ENCODE peak calls at places on chromosomes 5 and 9, in six cellular contexts. M, F, G, U, B and D are unnamed samples.

GRCh38 chr9:125600194-125600593 is 106.8 kb downstream of the MAPKAP1 start:
- DNase-seq in M (peak; percentile 57), F (no peak), G (no peak), U (no peak), B (no peak), D (no peak)

GRCh38 chr5:128671861-128672414 is 133.9 kb upstream of the FBN2 start:
- DNase-seq in M (no peak), F (no peak), G (peak; percentile 25), U (no peak), B (no peak), D (no peak)

GRCh38 chr5:91417219-91417618 is 34.1 kb upstream of the ARRDC3 start:
- DNase-seq in M (no peak), F (no peak), G (no peak), U (no peak), B (no peak), D (no peak)

GRCh38 chr5:174198541-174198940 is 153.0 kb downstream of the NSG2 start:
- DNase-seq in M (no peak), F (no peak), G (no peak), U (no peak), B (no peak), D (no peak)

GRCh38 chr9:136564379-136564988 is 18.6 kb upstream of the NOTCH1 start:
- DNase-seq in M (no peak), F (no peak), G (no peak), U (no peak), B (peak; percentile 74), D (no peak)

GRCh38 chr9:82810902-82811301 is 252.0 kb downstream of the RASEF start:
- DNase-seq in M (peak; percentile 44), F (peak; percentile 79), G (peak; percentile 78), U (no peak), B (no peak), D (no peak)

GRCh38 chr5:138752341-138752950 is 779 bp upstream of the CTNNA1 start:
- DNase-seq in M (peak; percentile 37), F (peak; percentile 37), G (peak; percentile 72), U (peak; percentile 25), B (peak; percentile 59), D (peak; percentile 69)

GRCh38 chr5:75051217-75051751 is 1.1 kb downstream of the GCNT4 start:
- DNase-seq in M (peak; percentile 74), F (no peak), G (peak; percentile 19), U (no peak), B (no peak), D (no peak)

GRCh38 chr5:122362361-122362760 is 50.3 kb downstream of the SNCAIP start:
- DNase-seq in M (peak; percentile 13), F (no peak), G (no peak), U (no peak), B (no peak), D (no peak)

GRCh38 chr5:81895312-81895711 is 76.5 kb upstream of the ATG10 start:
- DNase-seq in M (no peak), F (no peak), G (no peak), U (no peak), B (no peak), D (no peak)

GRCh38 chr9:129001504-129002325 is 26.4 kb downstream of the SH3GLB2 start:
- DNase-seq in M (no peak), F (no peak), G (no peak), U (no peak), B (no peak), D (no peak)

GRCh38 chr5:8053270-8053669 is 184.3 kb downstream of the MTRR start:
- DNase-seq in M (no peak), F (no peak), G (no peak), U (no peak), B (no peak), D (no peak)

GRCh38 chr5:95850391-95850894 is 27.9 kb upstream of the GLRX start:
- DNase-seq in M (no peak), F (no peak), G (no peak), U (no peak), B (no peak), D (no peak)

GRCh38 chr5:170913573-170913972 is 51.8 kb downstream of the RANBP17 start:
- DNase-seq in M (no peak), F (no peak), G (no peak), U (no peak), B (no peak), D (no peak)

GRCh38 chr5:112192886-112193285 is 226.2 kb downstream of the EPB41L4A start:
- DNase-seq in M (no peak), F (no peak), G (no peak), U (no peak), B (no peak), D (no peak)

GRCh38 chr5:137667341-137667740 is 68.5 kb downstream of the KLHL3 start:
- DNase-seq in M (no peak), F (no peak), G (no peak), U (no peak), B (no peak), D (no peak)

GRCh38 chr9:104494808-104495207 is 9.3 kb upstream of the OR13F1 start:
- DNase-seq in M (no peak), F (peak; percentile 33), G (peak; percentile 65), U (peak; percentile 22), B (no peak), D (peak; percentile 9)

GRCh38 chr9:88087906-88088305 is 50.4 kb downstream of the SPATA31C2 start:
- DNase-seq in M (no peak), F (peak; percentile 3), G (no peak), U (no peak), B (no peak), D (no peak)

GRCh38 chr9:114072181-114073140 is 5.6 kb downstream of the AMBP start:
- DNase-seq in M (no peak), F (no peak), G (peak; percentile 49), U (no peak), B (no peak), D (peak; percentile 28)

GRCh38 chr9:133604214-133604613 is 5.0 kb downstream of the FAM163B start:
- DNase-seq in M (no peak), F (no peak), G (no peak), U (peak; percentile 65), B (no peak), D (no peak)

GRCh38 chr5:59042683-59043082 is 459.8 kb downstream of the RAB3C start:
- DNase-seq in M (no peak), F (peak; percentile 22), G (no peak), U (no peak), B (no peak), D (no peak)

GRCh38 chr9:5608298-5609254 is 20.3 kb upstream of the RIC1 start:
- DNase-seq in M (no peak), F (no peak), G (no peak), U (peak; percentile 41), B (peak; percentile 45), D (no peak)

GRCh38 chr5:82160948-82161347 is 117.2 kb downstream of the RPS23 start:
- DNase-seq in M (no peak), F (peak; percentile 35), G (no peak), U (no peak), B (no peak), D (peak; percentile 22)

GRCh38 chr5:132489051-132489770 is 1.4 kb downstream of the IRF1 start:
- DNase-seq in M (peak; percentile 6), F (no peak), G (no peak), U (peak; percentile 58), B (no peak), D (no peak)

GRCh38 chr5:113123563-113123962 is 147.0 kb downstream of the DCP2 start:
- DNase-seq in M (peak; percentile 44), F (peak; percentile 19), G (peak; percentile 69), U (peak; percentile 8), B (no peak), D (peak; percentile 44)

GRCh38 chr5:18393546-18393945 is 759.3 kb downstream of the TAF11L14 start:
- DNase-seq in M (no peak), F (no peak), G (no peak), U (no peak), B (no peak), D (no peak)

GRCh38 chr9:69180670-69181069 is 6.6 kb downstream of the TJP2 start:
- DNase-seq in M (peak; percentile 76), F (peak; percentile 93), G (no peak), U (no peak), B (no peak), D (no peak)

DNA sequence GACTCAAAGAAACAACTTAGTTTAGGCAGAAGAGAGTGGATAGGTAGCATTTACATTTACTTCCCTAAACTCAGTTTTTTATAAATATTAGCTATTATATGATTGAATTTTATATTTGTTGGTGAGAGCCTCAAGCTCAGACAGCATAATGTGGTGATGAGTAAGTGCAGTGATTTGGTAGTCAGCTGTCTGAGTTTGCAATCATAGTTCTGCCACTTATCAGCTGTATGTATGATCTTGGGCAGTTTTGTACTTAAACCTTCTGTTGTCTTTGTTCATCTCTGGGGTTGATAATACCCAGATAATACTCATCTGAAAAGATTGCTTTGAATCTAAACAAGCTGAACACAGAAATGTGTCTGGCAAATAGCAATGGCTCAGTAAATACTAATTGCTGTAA is 108.8 kb downstream of the ANXA1 start:
- DNase-seq in M (no peak), F (no peak), G (no peak), U (no peak), B (no peak), D (no peak)
- TF ChIP-seq EZH2phosphoT487 in M (no peak), F (no peak), G (no peak), U (no peak), B (no peak), D (no peak)

DNA sequence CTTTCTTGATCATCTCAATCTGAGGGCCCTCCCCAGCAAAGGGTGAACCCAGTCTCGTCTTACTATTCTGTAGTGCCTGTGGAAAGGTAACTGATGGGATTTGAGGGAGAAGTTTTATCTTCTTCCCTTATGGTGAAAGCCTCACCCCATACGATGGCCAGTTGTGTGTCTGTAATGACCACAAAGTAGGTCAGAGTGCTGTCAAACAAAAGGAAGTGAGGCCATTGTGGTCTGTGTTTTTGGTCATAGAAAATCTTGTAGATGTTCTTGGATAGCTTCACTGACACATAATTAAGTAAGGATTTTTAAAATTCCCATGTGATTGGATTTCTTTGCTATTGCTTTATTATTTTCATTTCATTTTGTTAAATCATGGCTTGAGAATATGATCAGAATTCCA is 505.1 kb upstream of the KLF4 start:
- DNase-seq in M (no peak), F (no peak), G (no peak), U (no peak), B (no peak), D (no peak)
- TF ChIP-seq EZH2phosphoT487 in M (no peak), F (no peak), G (no peak), U (no peak), B (no peak), D (no peak)

GRCh38 chr5:922745-923472 is 30.2 kb downstream of the TRIP13 start:
- DNase-seq in M (no peak), F (no peak), G (no peak), U (no peak), B (no peak), D (no peak)
- TF ChIP-seq EZH2phosphoT487 in M (no peak), F (no peak), G (no peak), U (no peak), B (no peak), D (no peak)

DNA sequence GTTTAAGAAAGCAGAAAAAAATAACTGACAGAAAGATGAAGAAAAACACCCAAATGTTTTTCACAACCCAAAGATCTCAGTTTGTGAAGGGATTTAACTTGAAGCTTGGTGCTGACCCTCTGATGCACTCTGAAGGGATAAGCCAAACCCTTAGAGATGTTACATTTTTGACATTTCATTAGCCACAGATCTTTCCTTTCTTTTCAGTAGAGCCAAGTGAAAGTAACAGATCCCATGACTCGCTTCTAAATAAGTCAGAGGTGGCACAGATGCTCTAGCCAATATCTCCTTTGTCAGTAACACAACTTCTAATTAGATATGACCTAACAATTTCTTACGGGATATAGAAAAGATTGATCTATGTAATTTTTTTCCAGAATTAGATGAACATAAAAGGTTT is 394.5 kb upstream of the EDIL3 start:
- DNase-seq in M (no peak), F (no peak), G (no peak), U (no peak), B (no peak), D (peak; percentile 1)
- TF ChIP-seq EZH2phosphoT487 in M (no peak), F (no peak), G (no peak), U (no peak), B (no peak), D (no peak)